ENCODE peak calls at places on chromosomes 2 and 18, in five cellular contexts. One of them, this sample, is unnamed.
A peak's percentile ranks its signal among the peaks of the same experiment; 100 is the strongest.

GRCh38 chr18:23719634-23720201 is 30.5 kb downstream of the LAMA3 start:
- DNase-seq in Panc1: peak; percentile 68
- DNase-seq in PC-9: peak; percentile 83
- DNase-seq in heart left ventricle: no peak
- DNase-seq in GM23248: peak; percentile 96
- DNase-seq in this sample: peak; percentile 69

GRCh38 chr18:25531207-25531606 is 179.2 kb upstream of the ZNF521 start:
- DNase-seq in GM23248: no peak
- DNase-seq in Panc1: no peak
- DNase-seq in heart left ventricle: no peak
- DNase-seq in PC-9: no peak
- DNase-seq in this sample: no peak

GRCh38 chr2:120740765-120741513 is 5.3 kb downstream of the GLI2 start:
- DNase-seq in GM23248: no peak
- DNase-seq in heart left ventricle: no peak
- DNase-seq in PC-9: no peak
- DNase-seq in Panc1: no peak
- DNase-seq in this sample: no peak

GRCh38 chr2:229032596-229033234 is 238.4 kb downstream of the PID1 start:
- DNase-seq in Panc1: no peak
- DNase-seq in GM23248: peak; percentile 67
- DNase-seq in PC-9: no peak
- DNase-seq in heart left ventricle: no peak
- DNase-seq in this sample: no peak

GRCh38 chr2:33588246-33588645 is 10.9 kb downstream of the FAM98A start:
- DNase-seq in heart left ventricle: no peak
- DNase-seq in GM23248: peak; percentile 59
- DNase-seq in Panc1: no peak
- DNase-seq in PC-9: no peak
- DNase-seq in this sample: no peak

GRCh38 chr2:124149571-124149970 is 124.5 kb downstream of the CNTNAP5 start:
- DNase-seq in Panc1: no peak
- DNase-seq in heart left ventricle: no peak
- DNase-seq in PC-9: no peak
- DNase-seq in GM23248: no peak
- DNase-seq in this sample: no peak

GRCh38 chr18:5058768-5059539 is 138.1 kb downstream of the AKAIN1 start:
- DNase-seq in heart left ventricle: no peak
- DNase-seq in Panc1: no peak
- DNase-seq in GM23248: peak; percentile 12
- DNase-seq in PC-9: no peak
- DNase-seq in this sample: no peak

GRCh38 chr2:127575185-127575765 is 39.8 kb downstream of the MYO7B start:
- DNase-seq in Panc1: no peak
- DNase-seq in GM23248: no peak
- DNase-seq in PC-9: peak; percentile 5
- DNase-seq in heart left ventricle: no peak
- DNase-seq in this sample: no peak

GRCh38 chr2:179749210-179749609 is 112.2 kb downstream of the ZNF385B start:
- DNase-seq in Panc1: no peak
- DNase-seq in heart left ventricle: no peak
- DNase-seq in GM23248: peak; percentile 74
- DNase-seq in PC-9: no peak
- DNase-seq in this sample: no peak

GRCh38 chr2:223925106-223925505 is 20.0 kb downstream of the WDFY1 start:
- DNase-seq in Panc1: no peak
- DNase-seq in PC-9: peak; percentile 79
- DNase-seq in GM23248: peak; percentile 39
- DNase-seq in heart left ventricle: no peak
- DNase-seq in this sample: no peak

GRCh38 chr18:12699747-12700146 is 2.8 kb downstream of the CEP76 start:
- DNase-seq in GM23248: no peak
- DNase-seq in PC-9: peak; percentile 50
- DNase-seq in Panc1: no peak
- DNase-seq in heart left ventricle: no peak
- DNase-seq in this sample: no peak

GRCh38 chr2:101328474-101329007 is 20.0 kb upstream of the RNF149 start:
- DNase-seq in Panc1: no peak
- DNase-seq in heart left ventricle: no peak
- DNase-seq in PC-9: peak; percentile 94
- DNase-seq in GM23248: peak; percentile 55
- DNase-seq in this sample: peak; percentile 80

GRCh38 chr2:111028720-111029119 is 92.0 kb upstream of the BCL2L11 start:
- DNase-seq in GM23248: no peak
- DNase-seq in heart left ventricle: no peak
- DNase-seq in Panc1: no peak
- DNase-seq in PC-9: no peak
- DNase-seq in this sample: no peak

GRCh38 chr2:239583171-239583878 is 182.5 kb upstream of the HDAC4 start:
- DNase-seq in heart left ventricle: no peak
- DNase-seq in PC-9: no peak
- DNase-seq in Panc1: no peak
- DNase-seq in GM23248: no peak
- DNase-seq in this sample: no peak

GRCh38 chr18:79644006-79644665 is 35.5 kb upstream of the CTDP1 start:
- DNase-seq in Panc1: peak; percentile 32
- DNase-seq in heart left ventricle: peak; percentile 55
- DNase-seq in GM23248: peak; percentile 65
- DNase-seq in PC-9: peak; percentile 53
- DNase-seq in this sample: no peak

GRCh38 chr2:231676243-231676642 is 32.1 kb upstream of the PTMA start:
- DNase-seq in heart left ventricle: no peak
- DNase-seq in Panc1: no peak
- DNase-seq in GM23248: no peak
- DNase-seq in PC-9: no peak
- DNase-seq in this sample: no peak

GRCh38 chr2:46470114-46470628 is 9.2 kb upstream of the TMEM247 start:
- DNase-seq in GM23248: no peak
- DNase-seq in Panc1: no peak
- DNase-seq in PC-9: no peak
- DNase-seq in heart left ventricle: no peak
- DNase-seq in this sample: no peak

GRCh38 chr2:239381709-239382134 is 19.1 kb downstream of the HDAC4 start:
- DNase-seq in PC-9: no peak
- DNase-seq in GM23248: no peak
- DNase-seq in Panc1: no peak
- DNase-seq in heart left ventricle: no peak
- DNase-seq in this sample: no peak

GRCh38 chr2:36951574-36951973 is 14.8 kb downstream of the STRN start:
- DNase-seq in heart left ventricle: no peak
- DNase-seq in PC-9: peak; percentile 89
- DNase-seq in Panc1: no peak
- DNase-seq in GM23248: peak; percentile 52
- DNase-seq in this sample: peak; percentile 78

GRCh38 chr2:9300214-9300613 is 93.6 kb downstream of the ASAP2 start:
- DNase-seq in PC-9: no peak
- DNase-seq in heart left ventricle: no peak
- DNase-seq in Panc1: no peak
- DNase-seq in GM23248: no peak
- DNase-seq in this sample: no peak

GRCh38 chr2:9297807-9298206 is 91.2 kb downstream of the ASAP2 start:
- DNase-seq in Panc1: no peak
- DNase-seq in GM23248: no peak
- DNase-seq in heart left ventricle: no peak
- DNase-seq in PC-9: no peak
- DNase-seq in this sample: no peak

GRCh38 chr2:9298583-9298982 is 92.0 kb downstream of the ASAP2 start:
- DNase-seq in PC-9: no peak
- DNase-seq in GM23248: no peak
- DNase-seq in heart left ventricle: no peak
- DNase-seq in Panc1: no peak
- DNase-seq in this sample: no peak

GRCh38 chr2:9300829-9301453 is 94.3 kb downstream of the ASAP2 start:
- DNase-seq in GM23248: no peak
- DNase-seq in heart left ventricle: no peak
- DNase-seq in Panc1: no peak
- DNase-seq in PC-9: no peak
- DNase-seq in this sample: no peak

DNA sequence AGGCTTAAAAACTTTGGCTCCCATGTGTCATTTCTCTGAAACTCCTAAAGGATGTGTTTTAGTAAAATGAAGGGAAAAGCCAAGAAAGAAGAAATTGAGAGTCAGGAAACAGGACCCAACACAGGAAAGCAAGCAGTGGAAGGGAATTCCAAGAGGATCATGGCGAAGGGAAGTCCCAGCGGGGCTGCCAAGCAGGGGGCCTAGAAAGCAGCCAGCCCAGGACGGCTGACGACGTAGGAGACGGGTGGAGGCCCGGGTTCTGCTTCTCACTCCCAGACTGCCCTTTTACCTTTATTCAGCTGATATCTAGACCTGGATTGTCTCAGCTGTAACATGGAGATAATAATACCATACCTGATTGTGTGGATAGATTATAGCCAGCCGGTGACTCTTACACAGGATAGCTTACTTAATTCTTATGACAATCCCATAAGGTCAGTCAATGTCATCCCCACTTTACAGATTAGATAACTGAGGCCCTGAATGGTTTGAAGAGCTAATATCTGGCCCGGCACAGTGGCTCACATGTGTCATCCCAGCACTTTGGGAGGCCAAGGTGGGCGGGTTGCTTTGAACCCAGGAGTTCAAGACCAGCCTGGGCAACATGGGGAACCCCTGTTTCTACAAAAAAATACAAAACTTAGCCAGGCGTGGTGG is 93.0 kb downstream of the ASAP2 start:
- DNase-seq in Panc1: no peak
- DNase-seq in GM23248: no peak
- DNase-seq in PC-9: no peak
- DNase-seq in heart left ventricle: no peak
- DNase-seq in this sample: no peak
- H3K27ac ChIP-seq in Panc1: no peak overlapping the region
- H3K27ac ChIP-seq in GM23248: no peak overlapping the region
- H3K27ac ChIP-seq in PC-9: no peak overlapping the region
- H3K27ac ChIP-seq in heart left ventricle: no peak overlapping the region
- H3K27ac ChIP-seq in this sample: peak overlapping the region; percentile 92

DNA sequence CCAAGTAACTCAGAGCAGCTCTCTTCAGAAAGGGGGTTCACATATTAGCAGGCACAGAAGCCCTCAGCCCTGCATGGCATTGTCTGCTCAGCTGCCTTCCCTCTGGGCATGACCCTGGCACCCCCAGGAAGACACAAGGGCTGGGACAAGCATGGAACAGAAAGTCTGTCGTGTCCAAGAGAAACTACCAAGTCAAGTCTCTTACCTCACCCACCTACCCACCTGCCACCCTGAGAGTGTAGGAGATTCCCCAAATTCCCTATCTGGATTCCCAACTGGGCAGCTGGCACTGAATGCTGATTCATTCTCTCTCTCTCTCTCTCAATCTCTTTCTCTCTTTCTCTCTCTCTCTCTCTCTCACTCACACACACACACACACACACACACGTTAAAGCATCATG is 21.6 kb downstream of the SMAD7 start:
- DNase-seq in Panc1: no peak
- DNase-seq in PC-9: no peak
- DNase-seq in GM23248: peak; percentile 50
- DNase-seq in heart left ventricle: no peak
- DNase-seq in this sample: no peak
- H3K27ac ChIP-seq in Panc1: peak overlapping the region; percentile 99
- H3K27ac ChIP-seq in PC-9: no peak overlapping the region
- H3K27ac ChIP-seq in GM23248: peak overlapping the region; percentile 87
- H3K27ac ChIP-seq in heart left ventricle: peak overlapping the region; percentile 36
- H3K27ac ChIP-seq in this sample: peak overlapping the region; percentile 63

GRCh38 chr2:237214963-237215362 is 129.3 kb downstream of the COPS8 start:
- DNase-seq in GM23248: peak; percentile 22
- DNase-seq in heart left ventricle: no peak
- DNase-seq in PC-9: no peak
- DNase-seq in Panc1: no peak
- DNase-seq in this sample: no peak
- H3K27ac ChIP-seq in GM23248: no peak overlapping the region
- H3K27ac ChIP-seq in heart left ventricle: no peak overlapping the region
- H3K27ac ChIP-seq in PC-9: no peak overlapping the region
- H3K27ac ChIP-seq in Panc1: peak overlapping the region; percentile 59
- H3K27ac ChIP-seq in this sample: no peak overlapping the region

DNA sequence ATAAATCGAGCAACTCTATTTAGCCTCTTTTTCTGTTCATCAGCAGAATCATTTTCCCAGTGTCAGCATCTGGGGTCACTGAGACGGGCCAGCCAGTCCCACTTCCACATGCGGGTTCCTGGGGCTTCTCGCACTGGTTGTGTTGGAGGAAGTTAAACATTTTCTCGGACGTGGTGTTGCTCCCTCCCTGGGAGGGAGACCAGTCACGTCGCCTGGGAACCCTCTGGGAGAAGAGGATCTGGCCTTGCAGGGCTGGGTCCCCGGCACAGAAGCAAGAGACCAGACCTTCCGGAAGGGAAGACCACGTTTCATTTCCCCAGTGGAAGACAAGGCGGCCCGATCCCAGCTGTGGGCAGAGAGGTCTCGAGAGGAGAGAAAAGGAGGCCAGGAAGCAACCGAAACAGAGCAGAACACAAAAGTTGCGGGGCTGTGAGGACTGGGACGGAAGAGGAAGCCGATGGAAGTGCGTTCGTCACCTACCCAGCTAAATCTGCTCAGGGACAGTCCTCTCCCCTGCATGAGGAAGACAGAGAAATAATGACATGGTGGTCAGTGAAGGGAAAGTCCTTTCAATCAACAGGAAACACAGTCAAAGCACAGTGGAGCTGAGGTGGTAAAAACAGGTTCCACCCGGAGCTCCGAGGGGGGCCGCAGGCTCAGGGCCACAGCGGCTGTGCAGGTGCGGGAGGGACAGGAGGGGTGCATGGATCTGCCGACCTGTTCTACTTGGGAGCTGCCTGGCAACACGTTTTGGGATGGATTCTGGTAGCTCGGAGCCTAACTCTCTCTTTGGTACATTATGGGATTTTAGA is 144.4 kb downstream of the MBP start:
- DNase-seq in Panc1: no peak
- DNase-seq in PC-9: no peak
- DNase-seq in GM23248: no peak
- DNase-seq in heart left ventricle: peak; percentile 51
- DNase-seq in this sample: no peak
- H3K27ac ChIP-seq in Panc1: no peak overlapping the region
- H3K27ac ChIP-seq in PC-9: no peak overlapping the region
- H3K27ac ChIP-seq in GM23248: no peak overlapping the region
- H3K27ac ChIP-seq in heart left ventricle: peak overlapping the region; percentile 39
- H3K27ac ChIP-seq in this sample: no peak overlapping the region

GRCh38 chr2:113201496-113202304 is 27.9 kb downstream of the PSD4 start:
- DNase-seq in PC-9: no peak
- DNase-seq in Panc1: no peak
- DNase-seq in GM23248: no peak
- DNase-seq in heart left ventricle: no peak
- DNase-seq in this sample: no peak
- H3K27ac ChIP-seq in PC-9: no peak overlapping the region
- H3K27ac ChIP-seq in Panc1: no peak overlapping the region
- H3K27ac ChIP-seq in GM23248: no peak overlapping the region
- H3K27ac ChIP-seq in heart left ventricle: no peak overlapping the region
- H3K27ac ChIP-seq in this sample: peak overlapping the region; percentile 88

DNA sequence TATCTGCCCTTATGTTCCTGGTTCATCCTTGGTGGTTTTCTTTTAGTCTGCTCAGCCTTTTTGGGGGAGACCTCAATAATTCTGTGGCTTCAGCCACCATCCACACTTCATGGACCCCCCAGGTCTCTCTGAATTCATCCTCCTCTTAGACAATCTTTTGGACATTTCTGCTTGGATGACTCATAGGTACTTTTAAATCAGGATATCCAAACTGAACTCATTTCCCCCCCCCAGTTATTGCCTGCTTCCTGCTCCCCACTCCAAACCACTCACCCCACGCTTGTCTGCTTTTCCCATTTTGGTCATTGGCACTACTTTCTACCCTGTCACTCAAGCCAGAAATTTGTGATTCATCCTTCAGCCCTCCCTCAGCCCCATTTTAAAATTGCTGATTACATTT is 78.5 kb downstream of the TANC1 start:
- DNase-seq in PC-9: no peak
- DNase-seq in GM23248: peak; percentile 44
- DNase-seq in Panc1: no peak
- DNase-seq in heart left ventricle: no peak
- DNase-seq in this sample: no peak
- H3K27ac ChIP-seq in PC-9: no peak overlapping the region
- H3K27ac ChIP-seq in GM23248: no peak overlapping the region
- H3K27ac ChIP-seq in Panc1: no peak overlapping the region
- H3K27ac ChIP-seq in heart left ventricle: peak overlapping the region; percentile 58
- H3K27ac ChIP-seq in this sample: no peak overlapping the region

This sample was measured in epithelial cell of prostate.